ENCODE peak calls at places on chromosomes 16 and 17, in ten cellular contexts. B is spleen, O is esophagus squamous epithelium, Y is AG10803, U is fibroblast of the aortic adventitia, G is upper lobe of right lung, J is A549, R is GM23248, K is lung, D is AG09309. M is an unnamed sample.

GRCh38 chr17:83010323-83011200 is 68.8 kb upstream of the METRNL start:
- DNase-seq in G (no peak), B (no peak), J (no peak), O (no peak), D (no peak), U (no peak), K (peak; percentile 56), R (peak; percentile 84), Y (peak; percentile 46), M (no peak)

GRCh38 chr16:48373258-48374050 is 11.8 kb downstream of the SIAH1 start:
- DNase-seq in K (no peak), U (peak; percentile 30), O (no peak), G (no peak), D (no peak), Y (no peak), R (peak; percentile 65), J (no peak), B (no peak), M (no peak)

GRCh38 chr16:56673916-56674315 is 4.3 kb downstream of the MT1H start:
- DNase-seq in R (peak; percentile 57), K (no peak), B (no peak), U (peak; percentile 44), O (no peak), D (no peak), Y (no peak), G (no peak), J (peak; percentile 54), M (peak; percentile 37)

GRCh38 chr16:56269824-56270684 is 78.8 kb downstream of the GNAO1 start:
- DNase-seq in K (no peak), D (peak; percentile 16), O (no peak), R (peak; percentile 67), J (peak; percentile 31), U (peak; percentile 22), Y (peak; percentile 84), B (peak; percentile 46), G (peak; percentile 64), M (peak; percentile 11)

GRCh38 chr16:69894675-69895074 is 56.5 kb upstream of the CLEC18A start:
- DNase-seq in Y (no peak), U (no peak), D (no peak), J (no peak), R (no peak), O (no peak), G (no peak), K (no peak), B (no peak), M (no peak)

GRCh38 chr16:25747160-25747758 is 55.5 kb downstream of the HS3ST4 start:
- DNase-seq in Y (no peak), B (no peak), R (peak; percentile 6), U (peak; percentile 1), K (no peak), D (no peak), O (no peak), J (no peak), G (no peak), M (no peak)

GRCh38 chr16:23245268-23245667 is 56.8 kb upstream of the SCNN1B start:
- DNase-seq in J (no peak), D (no peak), U (no peak), Y (no peak), B (no peak), O (no peak), K (no peak), G (no peak), R (no peak), M (no peak)

GRCh38 chr17:34763727-34764665 is 184.6 kb downstream of the TMEM132E start:
- DNase-seq in D (no peak), K (no peak), J (no peak), G (no peak), O (no peak), U (no peak), Y (no peak), B (no peak), R (peak; percentile 4), M (peak; percentile 10)

GRCh38 chr17:30346211-30346831 is 12.5 kb upstream of the TMIGD1 start:
- DNase-seq in J (no peak), R (peak; percentile 20), Y (peak; percentile 23), G (no peak), D (no peak), B (no peak), O (no peak), U (no peak), K (no peak), M (peak; percentile 42)

GRCh38 chr17:30345089-30345433 is 11.2 kb upstream of the TMIGD1 start:
- DNase-seq in J (no peak), R (no peak), K (no peak), U (no peak), G (no peak), Y (no peak), O (no peak), B (no peak), D (no peak), M (no peak)

GRCh38 chr17:30343741-30344140 is 9.9 kb upstream of the TMIGD1 start:
- DNase-seq in R (no peak), J (no peak), O (no peak), Y (no peak), D (no peak), B (no peak), U (no peak), K (no peak), G (no peak), M (no peak)

GRCh38 chr17:30345527-30346075 is 11.7 kb upstream of the TMIGD1 start:
- DNase-seq in U (no peak), J (no peak), B (no peak), R (no peak), D (no peak), Y (no peak), G (no peak), K (no peak), O (no peak), M (peak; percentile 41)

DNA sequence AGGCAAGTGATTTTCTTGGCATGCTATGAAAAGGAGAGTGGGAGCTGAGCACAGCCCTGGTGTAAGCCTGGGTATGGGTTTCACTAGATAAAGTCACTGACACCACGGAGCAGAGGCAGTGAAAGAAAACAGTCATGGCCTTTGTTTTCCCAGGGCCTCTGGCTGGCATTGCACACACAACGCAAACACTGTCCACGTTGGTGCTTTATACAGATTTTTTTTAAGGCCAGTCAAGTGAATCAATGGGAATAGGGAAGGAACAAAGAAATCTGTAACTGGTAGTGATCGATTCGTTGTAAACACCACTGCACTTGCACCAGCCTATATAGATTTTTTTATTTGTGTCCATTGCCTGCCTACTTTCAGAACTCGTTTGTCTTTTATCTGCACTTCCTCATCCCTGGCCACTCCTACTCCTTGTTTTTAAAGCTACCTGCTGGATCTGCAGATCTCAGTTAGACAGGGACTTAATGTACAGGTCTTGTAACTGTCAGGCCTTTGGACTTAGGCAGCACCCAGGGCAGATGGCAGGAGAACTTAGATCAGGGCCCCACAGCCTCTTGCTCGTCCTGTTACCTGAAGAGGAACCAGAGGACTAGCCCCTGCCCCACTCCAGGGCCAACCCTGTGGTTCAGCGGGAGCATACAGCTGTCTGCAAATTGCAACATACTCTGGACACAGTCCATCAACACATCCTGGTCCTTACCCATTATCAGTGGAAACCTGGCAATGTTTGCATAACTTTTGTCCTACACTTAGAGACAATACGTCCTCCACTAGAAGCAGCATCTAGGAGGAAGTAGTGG is 10.6 kb upstream of the TMIGD1 start:
- DNase-seq in U (peak; percentile 79), O (no peak), Y (peak; percentile 67), G (peak; percentile 72), J (peak; percentile 85), B (no peak), D (no peak), K (peak; percentile 46), R (peak; percentile 45), M (peak; percentile 80)
- H3K4me3 ChIP-seq in U (no peak overlapping the region), O (no peak overlapping the region), Y (no peak overlapping the region), G (no peak overlapping the region), J (no peak overlapping the region), B (no peak overlapping the region), D (no peak overlapping the region), K (no peak overlapping the region), R (no peak overlapping the region), M (no peak overlapping the region)

GRCh38 chr17:10197721-10198508 is 491 bp downstream of the GAS7 start:
- DNase-seq in O (no peak), R (peak; percentile 54), G (peak; percentile 70), U (no peak), B (peak; percentile 81), Y (no peak), K (no peak), D (no peak), J (no peak), M (no peak)
- H3K4me3 ChIP-seq in O (peak overlapping the region; percentile 54), R (peak overlapping the region; percentile 79), G (peak overlapping the region; percentile 58), U (peak overlapping the region; percentile 59), B (peak overlapping the region; percentile 85), Y (peak overlapping the region; percentile 70), K (peak overlapping the region; percentile 45), D (peak overlapping the region; percentile 33), J (peak overlapping the region; percentile 60), M (peak overlapping the region; percentile 32)

GRCh38 chr16:726188-726437 is 130 bp downstream of the CCDC78 start:
- DNase-seq in K (no peak), G (no peak), O (no peak), Y (no peak), U (no peak), D (no peak), J (no peak), R (peak; percentile 42), B (no peak), M (no peak)

GRCh38 chr16:724188-725040 is 1.8 kb downstream of the CCDC78 start:
- DNase-seq in K (no peak), U (no peak), G (no peak), J (no peak), B (no peak), D (no peak), O (no peak), R (no peak), Y (no peak), M (no peak)

GRCh38 chr16:725463-726187 is 618 bp downstream of the CCDC78 start:
- DNase-seq in G (no peak), J (no peak), Y (no peak), K (no peak), D (no peak), O (no peak), B (peak; percentile 76), U (no peak), R (no peak), M (no peak)

GRCh38 chr16:723695-724094 is 2.5 kb downstream of the CCDC78 start:
- DNase-seq in B (no peak), K (no peak), J (no peak), O (no peak), D (no peak), G (no peak), U (no peak), Y (no peak), R (no peak), M (no peak)

DNA sequence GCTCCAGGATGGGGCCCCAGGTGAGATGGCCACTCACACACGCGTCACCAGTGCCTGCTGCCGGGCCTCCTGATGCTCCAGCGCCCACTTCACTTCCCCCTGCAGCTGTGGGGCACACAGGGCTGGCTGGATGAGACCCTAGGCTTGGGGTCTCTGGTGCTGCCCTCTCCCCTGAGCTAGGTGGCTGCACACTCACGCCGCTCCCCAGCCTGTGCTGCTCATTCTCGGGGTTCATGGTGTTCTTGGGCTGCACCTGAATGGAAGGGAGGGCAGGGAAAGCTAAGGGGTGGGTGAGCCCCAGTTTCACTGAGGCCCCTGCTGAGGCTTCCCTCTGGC is 1.2 kb downstream of the CCDC78 start:
- DNase-seq in J (no peak), G (no peak), K (no peak), R (no peak), D (no peak), B (no peak), Y (no peak), U (no peak), O (no peak), M (no peak)
- H3K4me3 ChIP-seq in J (no peak overlapping the region), G (no peak overlapping the region), K (no peak overlapping the region), R (no peak overlapping the region), D (no peak overlapping the region), B (no peak overlapping the region), Y (no peak overlapping the region), U (no peak overlapping the region), O (no peak overlapping the region), M (no peak overlapping the region)

GRCh38 chr16:85002643-85003042 is 8.7 kb downstream of the ZDHHC7 start:
- DNase-seq in K (no peak), R (no peak), Y (no peak), O (no peak), D (no peak), U (no peak), B (peak; percentile 87), G (peak; percentile 78), J (no peak), M (peak; percentile 64)

GRCh38 chr16:85002099-85002541 is 9.2 kb downstream of the ZDHHC7 start:
- DNase-seq in J (no peak), O (no peak), R (no peak), B (no peak), Y (no peak), U (no peak), K (no peak), D (no peak), G (no peak), M (peak; percentile 80)

GRCh38 chr16:85003076-85003475 is 8.3 kb downstream of the ZDHHC7 start:
- DNase-seq in Y (no peak), B (no peak), G (no peak), K (no peak), R (no peak), J (no peak), U (no peak), D (no peak), O (no peak), M (no peak)

GRCh38 chr16:84999200-84999599 is 12.1 kb downstream of the ZDHHC7 start:
- DNase-seq in B (no peak), Y (no peak), J (peak; percentile 57), K (no peak), D (no peak), G (no peak), O (no peak), R (peak; percentile 57), U (peak; percentile 49), M (no peak)

DNA sequence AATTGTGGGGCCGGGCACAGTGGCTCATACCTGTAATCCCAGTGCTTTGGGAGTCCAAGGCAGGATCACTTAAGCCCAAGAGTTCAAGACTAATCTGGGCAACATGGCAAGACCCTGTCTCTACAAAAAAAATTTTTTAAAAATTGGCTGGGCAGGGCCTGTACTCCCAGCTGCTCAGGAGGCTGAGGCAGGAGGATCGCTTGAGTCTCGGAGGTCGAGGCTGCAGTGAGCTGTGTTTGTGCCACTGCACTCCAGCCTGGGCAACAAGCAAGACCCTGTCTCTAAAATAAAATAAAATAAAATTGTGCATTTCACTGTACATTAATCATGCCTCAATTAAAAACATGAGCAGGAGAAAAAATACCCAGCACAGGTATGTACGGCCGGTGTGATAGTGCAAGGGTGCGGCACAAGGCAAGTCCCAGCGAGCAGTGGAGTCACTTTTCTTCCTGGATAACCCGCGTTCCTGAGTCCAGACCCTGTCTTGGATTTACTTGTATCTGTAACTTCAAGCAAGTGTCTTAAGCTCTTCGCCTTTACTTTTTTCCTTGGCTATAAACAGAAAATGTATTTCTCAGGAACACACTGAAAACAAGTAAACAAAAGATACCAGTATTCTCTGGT is 11.4 kb downstream of the ZDHHC7 start:
- DNase-seq in U (no peak), K (no peak), O (no peak), Y (no peak), D (no peak), B (no peak), J (no peak), G (no peak), R (no peak), M (no peak)
- H3K4me3 ChIP-seq in U (no peak overlapping the region), K (no peak overlapping the region), O (no peak overlapping the region), Y (no peak overlapping the region), D (no peak overlapping the region), B (no peak overlapping the region), J (peak overlapping the region; percentile 7), G (no peak overlapping the region), R (no peak overlapping the region), M (no peak overlapping the region)

M was measured in fibroblast of mammary gland.